ENCODE peak calls at places on chromosomes 1 and 21, in nine cellular contexts. K is fibroblast of lung, B is brain microvascular endothelial cell, J is adrenal gland, N is WTC11, H is fibroblast of the aortic adventitia, G is GM20000, Z is body of pancreas, P is foreskin fibroblast. L is an unnamed sample.

GRCh38 chr1:225857256-225857655 is 24.9 kb downstream of the TMEM63A start:
- DNase-seq in K (no peak), B (no peak), J (no peak), N (no peak), H (no peak), G (no peak), Z (no peak), P (no peak), L (no peak)

GRCh38 chr1:175824079-175824478 is 80.7 kb upstream of the TNR start:
- DNase-seq in K (no peak), B (no peak), J (peak; percentile 7), N (peak; percentile 88), H (no peak), G (no peak), Z (peak; percentile 34), P (no peak), L (peak; percentile 58)

GRCh38 chr21:19684328-19684727 is 1280.7 kb upstream of the TMPRSS15 start:
- DNase-seq in K (no peak), B (no peak), J (no peak), N (no peak), H (no peak), G (no peak), Z (no peak), P (no peak), L (no peak)

GRCh38 chr1:9239622-9240401 is 5.2 kb downstream of the H6PD start:
- DNase-seq in K (peak; percentile 60), B (peak; percentile 57), J (peak; percentile 80), N (no peak), H (peak; percentile 47), G (peak; percentile 80), Z (no peak), P (peak; percentile 39), L (peak; percentile 84)

GRCh38 chr1:244035358-244035757 is 15.7 kb upstream of the ZBTB18 start:
- DNase-seq in K (no peak), B (no peak), J (no peak), N (no peak), H (no peak), G (no peak), Z (no peak), P (no peak), L (no peak)

GRCh38 chr1:182299728-182300581 is 91.6 kb downstream of the GLUL start:
- DNase-seq in K (peak; percentile 36), B (no peak), J (peak; percentile 52), N (no peak), H (peak; percentile 36), G (no peak), Z (peak; percentile 59), P (peak; percentile 81), L (peak; percentile 47)

GRCh38 chr1:209704584-209704983 is at the start of gene HSD11B1:
- DNase-seq in K (peak; percentile 99), B (no peak), J (peak; percentile 66), N (no peak), H (peak; percentile 98), G (no peak), Z (peak; percentile 50), P (peak; percentile 87), L (no peak)

GRCh38 chr1:167121375-167122120 is 27.7 kb downstream of the STYXL2 start:
- DNase-seq in K (peak; percentile 19), B (no peak), J (peak; percentile 30), N (peak; percentile 58), H (peak; percentile 6), G (no peak), Z (peak; percentile 68), P (peak; percentile 58), L (peak; percentile 31)

GRCh38 chr1:93814795-93815737 is 63.9 kb downstream of the DNTTIP2 start:
- DNase-seq in K (no peak), B (peak; percentile 56), J (no peak), N (peak; percentile 19), H (no peak), G (no peak), Z (no peak), P (no peak), L (no peak)

GRCh38 chr1:221708987-221709386 is 32.9 kb downstream of the DUSP10 start:
- DNase-seq in K (peak; percentile 66), B (no peak), J (no peak), N (no peak), H (peak; percentile 52), G (peak; percentile 66), Z (peak; percentile 88), P (no peak), L (peak; percentile 61)

GRCh38 chr1:109643385-109644230 is 12.3 kb upstream of the GSTM4 start:
- DNase-seq in K (peak; percentile 74), B (peak; percentile 65), J (peak; percentile 85), N (peak; percentile 97), H (peak; percentile 73), G (peak; percentile 83), Z (peak; percentile 86), P (peak; percentile 81), L (peak; percentile 94)

GRCh38 chr1:94316836-94317789 is 79.7 kb upstream of the ARHGAP29 start:
- DNase-seq in K (no peak), B (no peak), J (no peak), N (no peak), H (peak; percentile 74), G (no peak), Z (no peak), P (peak; percentile 53), L (no peak)

GRCh38 chr1:118905206-118905605 is 82.9 kb downstream of the TBX15 start:
- DNase-seq in K (no peak), B (no peak), J (no peak), N (no peak), H (peak; percentile 59), G (no peak), Z (no peak), P (no peak), L (no peak)

GRCh38 chr1:235468970-235469369 is 35.3 kb downstream of the B3GALNT2 start:
- DNase-seq in K (peak; percentile 16), B (peak; percentile 58), J (no peak), N (no peak), H (peak; percentile 50), G (no peak), Z (no peak), P (peak; percentile 34), L (no peak)

GRCh38 chr1:19413999-19414398 is 71.3 kb downstream of the CAPZB start:
- DNase-seq in K (no peak), B (no peak), J (no peak), N (no peak), H (no peak), G (no peak), Z (no peak), P (no peak), L (no peak)

GRCh38 chr1:117061986-117062415 is 1.9 kb downstream of the TTF2 start:
- DNase-seq in K (peak; percentile 45), B (peak; percentile 83), J (no peak), N (no peak), H (peak; percentile 70), G (peak; percentile 66), Z (no peak), P (peak; percentile 57), L (peak; percentile 55)

GRCh38 chr1:201426395-201427310 is 5.1 kb upstream of the TNNI1 start:
- DNase-seq in K (no peak), B (no peak), J (no peak), N (no peak), H (no peak), G (no peak), Z (no peak), P (no peak), L (peak; percentile 47)

GRCh38 chr1:198611219-198611618 is 27.6 kb upstream of the PTPRC start:
- DNase-seq in K (no peak), B (no peak), J (no peak), N (no peak), H (no peak), G (no peak), Z (no peak), P (no peak), L (no peak)

GRCh38 chr1:17841944-17842343 is 86.8 kb downstream of the ACTL8 start:
- DNase-seq in K (no peak), B (no peak), J (no peak), N (no peak), H (no peak), G (no peak), Z (no peak), P (no peak), L (no peak)

DNA sequence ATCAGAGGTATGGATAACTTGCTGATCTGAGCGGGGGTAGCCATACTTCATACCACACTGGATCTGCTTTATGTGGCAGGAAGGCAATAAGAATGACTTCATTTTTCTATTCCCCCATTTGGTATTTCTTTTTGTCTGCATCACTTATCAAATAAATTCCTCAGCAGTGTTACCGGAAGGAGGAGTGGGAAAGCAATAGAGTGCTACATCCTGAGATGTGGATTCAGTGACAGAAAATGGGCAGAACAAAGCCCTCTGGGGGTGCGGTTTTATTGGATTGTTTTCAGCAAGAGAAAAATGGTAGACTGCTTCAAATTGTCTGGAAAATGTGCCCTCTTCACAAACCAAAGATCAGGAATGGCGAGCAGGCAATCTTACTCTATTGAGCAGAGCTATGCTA is 751.9 kb upstream of the NEGR1 start:
- DNase-seq in K (no peak), B (no peak), J (no peak), N (no peak), H (no peak), G (no peak), Z (no peak), P (no peak), L (no peak)
- TF ChIP-seq CTCF in K (no peak), B (no peak), J (no peak), N (no peak), H (no peak), G (no peak), Z (no peak), P (no peak), L (no peak)

GRCh38 chr1:113963281-113963906 is 15.9 kb upstream of the OLFML3 start:
- DNase-seq in K (peak; percentile 30), B (no peak), J (no peak), N (no peak), H (no peak), G (no peak), Z (no peak), P (no peak), L (no peak)
- TF ChIP-seq CTCF in K (peak; percentile 11), B (peak; percentile 27), J (peak; percentile 20), N (no peak), H (no peak), G (no peak), Z (no peak), P (peak; percentile 3), L (peak; percentile 14)

DNA sequence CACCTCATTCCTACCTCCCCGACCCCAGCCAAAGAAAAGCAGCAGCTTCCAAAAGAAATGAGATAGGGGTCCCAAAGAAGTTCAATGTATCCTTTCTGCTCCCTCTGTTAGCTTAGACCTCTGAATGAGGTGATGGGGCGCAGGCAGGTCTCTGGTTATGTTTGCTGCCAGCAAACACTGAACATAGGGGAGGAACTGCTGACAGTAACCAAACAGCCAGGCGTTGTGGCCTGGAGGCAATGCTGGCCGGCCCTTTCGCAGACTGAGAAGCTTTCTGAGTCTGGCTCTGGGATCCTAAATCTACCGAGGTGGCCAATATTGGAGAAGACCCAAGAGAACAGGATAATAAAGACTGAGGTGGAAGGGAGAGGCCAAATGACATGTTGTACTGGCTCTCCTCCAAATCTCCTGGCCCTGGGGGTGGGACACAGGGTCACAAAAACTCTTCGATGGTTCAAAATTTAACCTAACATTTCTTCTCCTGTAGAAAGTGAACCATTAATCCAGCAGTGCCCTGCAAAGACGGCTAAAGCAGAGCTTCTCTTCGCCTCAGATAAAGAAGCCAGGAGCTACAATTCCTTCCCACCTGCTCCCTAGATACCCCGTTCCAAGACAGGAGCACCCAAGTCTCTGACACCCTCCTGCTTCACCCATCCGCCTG is 19.6 kb downstream of the SSR2 start:
- DNase-seq in K (no peak), B (no peak), J (no peak), N (no peak), H (no peak), G (no peak), Z (no peak), P (no peak), L (no peak)
- TF ChIP-seq CTCF in K (no peak), B (no peak), J (no peak), N (no peak), H (no peak), G (no peak), Z (no peak), P (no peak), L (no peak)

GRCh38 chr21:27564684-27565280 is 597.9 kb upstream of the ADAMTS5 start:
- DNase-seq in K (peak; percentile 78), B (peak; percentile 84), J (peak; percentile 60), N (peak; percentile 40), H (peak; percentile 71), G (no peak), Z (peak; percentile 42), P (peak; percentile 82), L (peak; percentile 32)
- TF ChIP-seq CTCF in K (peak; percentile 62), B (peak; percentile 84), J (peak; percentile 64), N (peak; percentile 27), H (peak; percentile 57), G (no peak), Z (peak; percentile 51), P (peak; percentile 73), L (peak; percentile 41)

L was measured in activated CD8-positive, alpha-beta T cell treated with anti-CD3 and anti-CD28 coated beads for 36 hours.